ENCODE peak calls at places on chromosomes 16 and 17, in ten cellular contexts. D is A549; R is effector memory CD8-positive, alpha-beta T cell; T is activated CD4-positive, CD25-positive, alpha-beta regulatory T cell; H is skeletal muscle cell; L is effector CD8-positive, alpha-beta T cell; E is central memory CD4-positive, alpha-beta T cell; U is WTC11; N is DMS79 treated with DMSO at 0.1 percent for 48 hours; K is activated CD4-positive, alpha-beta T cell treated with anti-CD3 and anti-CD28 coated beads for 24 hours. P is an unnamed sample.

GRCh38 chr17:74981979-74982662 is 5.3 kb upstream of the CDR2L start:
- DNase-seq in H (no peak), R (peak), U (peak), K (peak), E (peak), N (peak), D (peak), T (peak), L (peak), P (peak)

GRCh38 chr16:69917739-69918138 is 33.4 kb upstream of the CLEC18A start:
- DNase-seq in E (no peak), T (no peak), R (no peak), H (peak), N (no peak), D (peak), K (no peak), L (no peak), U (peak), P (no peak)

GRCh38 chr17:73824321-73824720 is 180.1 kb upstream of the SDK2 start:
- DNase-seq in U (no peak), R (no peak), L (no peak), D (no peak), E (no peak), N (peak), T (no peak), K (no peak), H (no peak), P (no peak)

GRCh38 chr17:45677770-45678169 is 106.3 kb upstream of the CRHR1 start:
- DNase-seq in U (no peak), K (no peak), L (no peak), R (no peak), N (no peak), T (no peak), E (no peak), H (no peak), D (no peak), P (no peak)

GRCh38 chr16:49643429-49644142 is 212.3 kb downstream of the ZNF423 start:
- DNase-seq in T (no peak), E (no peak), U (no peak), L (no peak), K (no peak), N (no peak), D (no peak), H (peak), R (no peak), P (no peak)

GRCh38 chr16:81480856-81481821 is 36.5 kb downstream of the CMIP start:
- DNase-seq in T (no peak), R (no peak), E (no peak), L (no peak), H (no peak), U (no peak), N (no peak), D (no peak), K (no peak), P (peak)

GRCh38 chr16:67384778-67385510 is 8.4 kb downstream of the TPPP3 start:
- DNase-seq in R (no peak), K (no peak), L (no peak), H (no peak), T (no peak), D (no peak), E (no peak), N (no peak), U (no peak), P (no peak)

GRCh38 chr17:1934901-1935300 is 90.2 kb downstream of the RTN4RL1 start:
- DNase-seq in K (no peak), N (no peak), H (no peak), R (no peak), U (no peak), T (no peak), E (no peak), L (no peak), D (no peak), P (no peak)

GRCh38 chr17:7251330-7252175 is at the start of gene CTDNEP1:
- DNase-seq in E (peak), L (peak), R (peak), K (peak), H (peak), N (peak), T (peak), D (peak), U (peak), P (peak)

GRCh38 chr16:27382187-27382855 is 19.7 kb upstream of the IL21R start:
- DNase-seq in D (no peak), E (no peak), T (no peak), U (no peak), H (no peak), N (no peak), K (no peak), R (no peak), L (no peak), P (no peak)

GRCh38 chr17:81387235-81388060 is 7.8 kb upstream of the BAHCC1 start:
- DNase-seq in D (peak), L (no peak), N (peak), R (no peak), K (peak), H (no peak), U (no peak), T (no peak), E (no peak), P (no peak)

GRCh38 chr16:16830401-16830800 is 451.5 kb downstream of the NPIPA7 start:
- DNase-seq in D (peak), U (no peak), H (no peak), N (no peak), L (no peak), K (no peak), T (no peak), E (no peak), R (no peak), P (no peak)

GRCh38 chr17:83036193-83036592 is 43.2 kb upstream of the METRNL start:
- DNase-seq in U (no peak), D (no peak), E (no peak), L (no peak), N (no peak), K (no peak), H (no peak), R (no peak), T (no peak), P (no peak)

GRCh38 chr17:79126139-79126538 is 51.5 kb downstream of the ENGASE start:
- DNase-seq in T (no peak), D (no peak), R (no peak), H (no peak), E (no peak), N (no peak), K (no peak), L (no peak), U (peak), P (no peak)

GRCh38 chr17:233473-233941 is 52.1 kb upstream of the DOC2B start:
- DNase-seq in T (no peak), U (peak), H (no peak), N (no peak), D (no peak), K (no peak), R (no peak), L (no peak), E (no peak), P (peak)

GRCh38 chr17:82226809-82227628 is 1.8 kb upstream of the SLC16A3 start:
- DNase-seq in T (no peak), E (no peak), H (no peak), L (no peak), D (no peak), U (no peak), N (no peak), R (no peak), K (no peak), P (no peak)

GRCh38 chr16:58586340-58587030 is 43.1 kb downstream of the CNOT1 start:
- DNase-seq in K (no peak), H (no peak), R (no peak), U (no peak), L (no peak), E (no peak), T (no peak), D (no peak), N (no peak), P (no peak)

GRCh38 chr16:48101069-48101674 is 54.6 kb downstream of the ABCC12 start:
- DNase-seq in E (no peak), T (no peak), H (no peak), N (no peak), R (no peak), K (peak), D (no peak), L (no peak), U (no peak), P (peak)

GRCh38 chr17:47634870-47635269 is 14.8 kb upstream of the KPNB1 start:
- DNase-seq in K (no peak), D (no peak), E (no peak), N (no peak), U (no peak), H (no peak), T (no peak), L (no peak), R (no peak), P (no peak)

GRCh38 chr17:62706598-62707424 is 79.3 kb downstream of the MRC2 start:
- DNase-seq in E (no peak), U (no peak), D (no peak), L (no peak), H (no peak), N (no peak), K (no peak), R (no peak), T (no peak), P (no peak)

GRCh38 chr17:17118399-17118798 is 76.1 kb downstream of the MPRIP start:
- DNase-seq in D (no peak), U (no peak), N (no peak), K (no peak), L (no peak), R (no peak), T (no peak), E (no peak), H (no peak), P (no peak)

GRCh38 chr17:29019475-29020181 is 13.8 kb upstream of the SEZ6 start:
- DNase-seq in E (no peak), U (peak), K (no peak), L (no peak), N (no peak), R (no peak), D (no peak), H (no peak), T (no peak), P (no peak)

GRCh38 chr16:6643083-6643686 is 689.5 kb upstream of the RBFOX1 start:
- DNase-seq in R (peak), T (no peak), U (peak), H (peak), L (peak), D (peak), E (peak), N (peak), K (peak), P (no peak)

GRCh38 chr16:28130099-28131088 is 66.9 kb upstream of the GSG1L start:
- DNase-seq in T (no peak), L (no peak), E (no peak), H (no peak), D (no peak), U (no peak), R (no peak), N (no peak), K (no peak), P (no peak)

GRCh38 chr16:87587636-87588035 is 14.7 kb upstream of the JPH3 start:
- DNase-seq in H (no peak), L (no peak), R (no peak), N (no peak), E (no peak), K (no peak), T (no peak), U (no peak), D (no peak), P (no peak)

GRCh38 chr17:12859520-12859919 is 70.2 kb downstream of the ARHGAP44 start:
- DNase-seq in R (no peak), U (no peak), E (no peak), T (no peak), K (no peak), L (no peak), N (no peak), D (no peak), H (peak), P (no peak)

GRCh38 chr16:27449434-27450188 is 47.6 kb downstream of the IL21R start:
- DNase-seq in H (no peak), T (peak), R (peak), L (peak), D (no peak), U (no peak), K (peak), N (no peak), E (peak), P (peak)

GRCh38 chr17:17975441-17975840 is 2.8 kb downstream of the DRC3 start:
- DNase-seq in L (no peak), H (no peak), N (no peak), T (no peak), U (no peak), E (no peak), K (no peak), D (no peak), R (no peak), P (no peak)

GRCh38 chr16:22300427-22301071 is 3.3 kb downstream of the POLR3E start:
- DNase-seq in D (peak), H (no peak), L (no peak), T (no peak), E (no peak), N (peak), K (peak), R (peak), U (peak), P (no peak)

GRCh38 chr16:84404936-84405640 is 36.8 kb downstream of the ATP2C2 start:
- DNase-seq in R (no peak), H (no peak), U (no peak), T (no peak), E (no peak), K (no peak), N (no peak), D (no peak), L (no peak), P (no peak)

GRCh38 chr16:16992986-16993783 is 477.6 kb downstream of the XYLT1 start:
- DNase-seq in L (no peak), E (peak), T (no peak), N (peak), K (no peak), H (no peak), R (no peak), U (no peak), D (no peak), P (no peak)

GRCh38 chr16:81071816-81072215 is 5.2 kb downstream of the C16orf46 start:
- DNase-seq in N (no peak), T (no peak), D (no peak), K (no peak), E (no peak), L (no peak), U (no peak), H (no peak), R (no peak), P (no peak)

GRCh38 chr17:19369107-19369778 is 6.7 kb upstream of the B9D1 start:
- DNase-seq in U (no peak), D (no peak), H (no peak), K (no peak), L (no peak), N (no peak), T (no peak), E (no peak), R (no peak), P (no peak)

GRCh38 chr17:77449908-77450741 is 309.4 kb downstream of the SEC14L1 start:
- DNase-seq in H (no peak), N (no peak), R (no peak), U (peak), T (no peak), L (no peak), E (no peak), D (peak), K (peak), P (no peak)

GRCh38 chr16:4837733-4838501 is 9.2 kb downstream of the GLYR1 start:
- DNase-seq in D (no peak), H (no peak), R (no peak), T (no peak), L (no peak), U (no peak), K (no peak), N (no peak), E (no peak), P (no peak)

GRCh38 chr16:2428051-2428786 is 1.0 kb upstream of the CCNF start:
- DNase-seq in R (peak), N (peak), T (no peak), D (no peak), K (no peak), U (peak), L (no peak), E (no peak), H (no peak), P (no peak)

GRCh38 chr16:57747996-57748395 is 12.4 kb downstream of the KATNB1 start:
- DNase-seq in K (no peak), T (no peak), R (no peak), H (no peak), N (no peak), E (no peak), U (no peak), L (no peak), D (no peak), P (no peak)